ENCODE peak calls at places on chromosomes 3 and 15, in five cellular contexts. J, H, P, F and W are unnamed samples.

GRCh38 chr15:88241461-88241860 is 15.1 kb downstream of the NTRK3 start:
- DNase-seq in P (no peak), H (no peak), J (no peak), F (no peak), W (no peak)

GRCh38 chr3:32975891-32976290 is 24.4 kb downstream of the CCR4 start:
- DNase-seq in P (no peak), H (no peak), F (no peak), J (no peak), W (no peak)

GRCh38 chr3:14405120-14405885 is 2.9 kb downstream of the SLC6A6 start:
- DNase-seq in F (no peak), J (no peak), H (no peak), P (no peak), W (peak; percentile 29)

GRCh38 chr3:39148116-39149058 is 5.0 kb downstream of the CSRNP1 start:
- DNase-seq in F (no peak), H (no peak), J (no peak), P (peak; percentile 54), W (no peak)

GRCh38 chr3:30539214-30539613 is 67.2 kb upstream of the TGFBR2 start:
- DNase-seq in H (no peak), J (no peak), F (no peak), P (no peak), W (no peak)

GRCh38 chr3:44805960-44806359 is 44.4 kb downstream of the KIF15 start:
- DNase-seq in P (peak; percentile 71), F (no peak), J (peak; percentile 4), H (no peak), W (no peak)

GRCh38 chr3:195040773-195041520 is 230.0 kb downstream of the XXYLT1 start:
- DNase-seq in F (no peak), J (no peak), H (no peak), P (no peak), W (no peak)

GRCh38 chr3:65996605-65997004 is 42.1 kb downstream of the MAGI1 start:
- DNase-seq in F (peak; percentile 67), H (no peak), J (no peak), P (no peak), W (peak; percentile 71)

DNA sequence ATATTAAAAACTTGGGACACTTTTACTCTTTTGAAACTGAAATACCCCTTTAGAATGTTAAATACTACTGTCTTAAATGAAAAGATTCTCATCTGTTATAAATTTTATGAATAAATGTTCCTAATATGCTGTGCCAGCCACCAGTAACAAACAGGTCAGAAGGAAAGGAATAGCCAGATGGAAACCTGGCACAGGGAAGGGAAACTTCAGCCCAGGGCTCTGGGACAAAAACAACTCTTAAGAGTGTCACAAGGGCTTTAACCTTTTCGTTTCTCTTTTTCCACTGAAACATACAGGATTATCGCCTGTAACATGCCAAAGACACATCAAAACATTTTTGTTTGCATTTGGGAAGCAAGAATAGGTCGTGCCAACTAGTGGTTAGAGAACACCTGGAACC is 109.0 kb upstream of the NEDD4 start:
- DNase-seq in F (no peak), P (no peak), J (no peak), H (no peak), W (no peak)
- H3K4me3 ChIP-seq in F (no peak overlapping the region), P (no peak overlapping the region), J (no peak overlapping the region), H (no peak overlapping the region), W (no peak overlapping the region)

DNA sequence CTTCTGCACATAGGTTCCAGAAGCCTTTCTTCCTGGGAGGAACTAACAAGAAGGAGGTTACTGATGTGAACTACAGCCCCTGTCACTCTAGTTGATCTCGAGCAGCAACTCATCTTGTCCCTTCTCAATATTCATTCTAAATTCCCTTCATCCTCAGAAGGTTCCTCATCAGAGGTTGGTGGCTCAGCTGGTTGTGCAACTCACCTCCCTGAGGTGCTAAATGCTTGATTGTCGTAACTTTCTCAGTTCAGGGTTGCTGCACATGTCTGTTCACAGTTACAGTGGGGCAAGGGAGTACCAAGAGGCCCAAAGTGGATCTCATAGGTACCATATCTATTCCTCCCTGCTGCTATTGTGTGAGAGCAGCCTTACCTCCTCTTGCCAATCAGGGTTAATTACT is 5.7 kb upstream of the A4GNT start:
- DNase-seq in P (no peak), J (no peak), H (no peak), F (no peak), W (no peak)
- H3K27ac ChIP-seq in P (no peak overlapping the region), J (no peak overlapping the region), H (no peak overlapping the region), F (no peak overlapping the region), W (no peak overlapping the region)

GRCh38 chr15:67138946-67139855 is 73.8 kb downstream of the SMAD3 start:
- DNase-seq in F (no peak), H (no peak), P (no peak), J (no peak), W (no peak)

GRCh38 chr15:67136802-67137201 is 71.4 kb downstream of the SMAD3 start:
- DNase-seq in J (no peak), H (no peak), F (no peak), P (no peak), W (no peak)

GRCh38 chr15:67137319-67137718 is 71.9 kb downstream of the SMAD3 start:
- DNase-seq in H (no peak), F (no peak), P (no peak), J (no peak), W (no peak)

GRCh38 chr15:67140078-67140833 is 74.9 kb downstream of the SMAD3 start:
- DNase-seq in P (no peak), F (no peak), H (no peak), J (no peak), W (no peak)

DNA sequence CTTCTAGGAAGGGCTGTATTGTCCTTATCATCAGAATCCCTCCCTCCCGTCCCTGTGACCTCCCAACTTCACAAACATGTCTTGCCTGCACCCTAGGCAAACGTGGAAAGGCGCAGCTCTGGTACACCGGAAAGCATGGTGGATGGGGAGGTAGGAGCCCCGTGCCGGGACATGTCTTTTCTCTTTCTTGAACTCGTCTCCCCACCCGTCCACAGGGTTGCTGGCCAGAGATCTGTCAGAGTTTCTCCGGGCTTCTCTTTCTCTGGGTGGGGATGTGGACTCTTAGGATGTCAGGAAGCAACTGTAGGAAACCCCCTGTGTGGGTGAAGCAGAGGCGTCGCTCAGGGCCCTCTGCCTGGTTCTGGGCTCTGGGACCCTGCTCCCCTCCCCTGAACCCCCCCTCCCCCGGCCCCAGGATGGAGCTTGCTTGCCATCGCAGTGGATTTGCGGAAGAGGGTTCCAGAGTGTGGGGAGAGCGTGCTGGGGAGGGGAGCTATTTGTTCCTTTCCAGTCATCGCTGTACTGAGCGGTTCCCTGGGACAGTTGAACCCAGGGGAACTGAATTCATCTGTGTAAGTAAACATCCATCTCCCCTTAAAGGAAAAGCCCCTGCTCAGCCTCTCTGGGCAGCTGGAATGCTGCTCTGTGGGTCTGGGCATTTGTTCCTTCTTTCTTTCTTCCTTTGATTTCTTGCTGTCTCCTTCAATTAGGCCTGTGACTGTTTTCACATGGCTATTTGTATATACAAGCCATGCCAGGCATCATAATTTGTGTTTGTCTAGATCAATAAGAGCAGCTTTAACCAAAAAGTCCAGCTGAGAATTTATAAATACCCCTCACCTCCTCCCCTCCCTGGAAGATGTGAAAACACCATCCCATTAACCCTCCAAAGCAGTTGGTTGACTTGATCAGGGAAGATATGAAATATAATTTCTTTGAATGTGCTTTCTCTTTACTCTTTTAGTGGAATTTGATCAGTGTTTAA is 72.8 kb downstream of the SMAD3 start:
- DNase-seq in H (no peak), P (no peak), J (no peak), F (no peak), W (no peak)
- H3K4me1 ChIP-seq in H (peaks cover 30% of the 10 kb centered on the region), P (peaks cover 20% of the 10 kb centered on the region), J (peaks cover 100% of the 10 kb centered on the region), F (peaks cover 18% of the 10 kb centered on the region), W (peaks cover 37% of the 10 kb centered on the region)

GRCh38 chr3:150074277-150074676 is 103.6 kb upstream of the PFN2 start:
- DNase-seq in H (no peak), J (no peak), P (no peak), F (no peak), W (no peak)
- H3K4me3 ChIP-seq in H (no peak overlapping the region), J (no peak overlapping the region), P (no peak overlapping the region), F (no peak overlapping the region), W (no peak overlapping the region)

GRCh38 chr15:26631894-26632293 is 141.0 kb downstream of the GABRB3 start:
- DNase-seq in F (no peak), P (no peak), J (no peak), H (peak; percentile 21), W (no peak)

GRCh38 chr15:26628071-26628470 is 144.8 kb downstream of the GABRB3 start:
- DNase-seq in F (no peak), H (no peak), P (peak; percentile 12), J (peak; percentile 54), W (no peak)

GRCh38 chr15:26632500-26632899 is 140.4 kb downstream of the GABRB3 start:
- DNase-seq in J (no peak), F (no peak), P (no peak), H (no peak), W (no peak)

GRCh38 chr15:26630857-26631256 is 142.0 kb downstream of the GABRB3 start:
- DNase-seq in H (no peak), J (no peak), F (no peak), P (no peak), W (no peak)

DNA sequence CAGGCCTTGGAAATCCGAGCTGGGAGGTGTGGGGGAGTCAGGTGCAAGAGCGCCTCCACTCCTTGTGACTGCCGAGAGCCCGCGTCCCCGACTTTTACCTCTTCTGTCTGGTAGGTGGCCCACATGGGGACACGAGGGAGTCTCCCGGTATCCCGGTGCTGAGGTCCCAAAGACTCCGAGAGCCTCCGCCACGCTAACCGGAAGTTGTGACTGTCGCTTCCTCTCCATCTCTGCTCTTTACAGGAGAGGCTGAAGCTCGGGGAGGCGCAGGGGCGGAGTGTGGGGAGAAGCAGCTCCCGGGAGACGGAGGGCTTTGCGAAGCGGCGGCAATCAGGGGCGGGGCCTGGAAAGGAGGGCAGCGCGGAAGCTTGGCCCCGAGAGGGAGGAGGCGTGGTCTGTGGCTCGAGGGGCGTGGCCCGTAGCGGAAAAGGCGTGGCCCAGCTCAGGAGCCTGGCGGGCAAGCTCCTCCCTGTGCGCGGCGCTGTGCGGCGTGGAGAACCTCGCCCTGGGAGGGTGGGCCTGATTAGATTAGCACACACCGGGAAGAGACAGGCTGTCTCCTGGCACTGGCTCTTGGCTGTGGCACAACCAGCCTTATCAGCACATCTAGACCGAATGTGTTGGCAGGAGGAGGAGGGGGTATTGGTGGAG is 143.9 kb downstream of the GABRB3 start:
- DNase-seq in P (peak; percentile 88), H (peak; percentile 85), F (peak; percentile 80), J (peak; percentile 62), W (peak; percentile 79)
- H3K27ac ChIP-seq in P (no peak overlapping the region), H (peak overlapping the region; percentile 60), F (no peak overlapping the region), J (peak overlapping the region; percentile 98), W (no peak overlapping the region)

GRCh38 chr3:134326760-134327593 is 47.3 kb downstream of the AMOTL2 start:
- DNase-seq in J (no peak), F (peak; percentile 64), P (no peak), H (peak; percentile 41), W (no peak)
- H3K4me1 ChIP-seq in J (peaks cover 76% of the 10 kb centered on the region), F (peaks cover 24% of the 10 kb centered on the region), P (no peaks in the 10 kb centered on the region), H (peaks cover 28% of the 10 kb centered on the region), W (peaks cover 21% of the 10 kb centered on the region)

GRCh38 chr3:151383956-151384355 is 597 bp downstream of the P2RY12 start:
- DNase-seq in H (no peak), J (no peak), P (no peak), F (no peak), W (no peak)
- H3K4me3 ChIP-seq in H (no peak overlapping the region), J (no peak overlapping the region), P (no peak overlapping the region), F (no peak overlapping the region), W (peak overlapping the region; percentile 49)

GRCh38 chr3:46628980-46629379 is 16.7 kb downstream of the FAM240A start:
- DNase-seq in F (no peak), H (no peak), J (no peak), P (no peak), W (peak; percentile 48)
- H3K27ac ChIP-seq in F (no peak overlapping the region), H (peak overlapping the region; percentile 34), J (no peak overlapping the region), P (no peak overlapping the region), W (peak overlapping the region; percentile 9)